ENCODE peak calls at places on chromosomes 7 and 10, in eight cellular contexts. One of them, this sample, is unnamed.

GRCh38 chr10:8173866-8174243 is 119.4 kb downstream of the GATA3 start:
- DNase-seq in progenitor cell of endocrine pancreas: no peak
- DNase-seq in endothelial cell: no peak
- DNase-seq in AG09319: no peak
- DNase-seq in tibial nerve: no peak
- DNase-seq in fibroblast of mammary gland: no peak
- DNase-seq in GM10248: no peak
- DNase-seq in A673: no peak
- DNase-seq in this sample: no peak

GRCh38 chr7:5143106-5143505 is 46.9 kb upstream of the WIPI2 start:
- DNase-seq in A673: no peak
- DNase-seq in tibial nerve: no peak
- DNase-seq in GM10248: no peak
- DNase-seq in endothelial cell: no peak
- DNase-seq in AG09319: no peak
- DNase-seq in fibroblast of mammary gland: no peak
- DNase-seq in progenitor cell of endocrine pancreas: no peak
- DNase-seq in this sample: no peak

GRCh38 chr7:43750016-43750887 is 8.2 kb upstream of the BLVRA start:
- DNase-seq in fibroblast of mammary gland: peak
- DNase-seq in progenitor cell of endocrine pancreas: no peak
- DNase-seq in tibial nerve: no peak
- DNase-seq in endothelial cell: no peak
- DNase-seq in A673: peak
- DNase-seq in AG09319: no peak
- DNase-seq in GM10248: no peak
- DNase-seq in this sample: peak

GRCh38 chr10:24435374-24435773 is 226.4 kb downstream of the KIAA1217 start:
- DNase-seq in A673: no peak
- DNase-seq in endothelial cell: no peak
- DNase-seq in GM10248: no peak
- DNase-seq in progenitor cell of endocrine pancreas: no peak
- DNase-seq in fibroblast of mammary gland: peak
- DNase-seq in tibial nerve: no peak
- DNase-seq in AG09319: peak
- DNase-seq in this sample: no peak

GRCh38 chr10:71085689-71086438 is 126.5 kb upstream of the UNC5B start:
- DNase-seq in progenitor cell of endocrine pancreas: peak
- DNase-seq in fibroblast of mammary gland: no peak
- DNase-seq in tibial nerve: no peak
- DNase-seq in GM10248: peak
- DNase-seq in endothelial cell: no peak
- DNase-seq in A673: no peak
- DNase-seq in AG09319: no peak
- DNase-seq in this sample: peak

GRCh38 chr10:62792261-62792660 is 12.3 kb upstream of the ADO start:
- DNase-seq in tibial nerve: no peak
- DNase-seq in endothelial cell: no peak
- DNase-seq in A673: no peak
- DNase-seq in fibroblast of mammary gland: no peak
- DNase-seq in AG09319: no peak
- DNase-seq in GM10248: no peak
- DNase-seq in progenitor cell of endocrine pancreas: no peak
- DNase-seq in this sample: no peak

GRCh38 chr7:28483868-28484267 is 71.5 kb downstream of the CREB5 start:
- DNase-seq in tibial nerve: no peak
- DNase-seq in fibroblast of mammary gland: peak
- DNase-seq in progenitor cell of endocrine pancreas: no peak
- DNase-seq in AG09319: peak
- DNase-seq in GM10248: no peak
- DNase-seq in endothelial cell: no peak
- DNase-seq in A673: no peak
- DNase-seq in this sample: no peak

GRCh38 chr10:110923856-110924493 is 4.6 kb downstream of the SHOC2 start:
- DNase-seq in tibial nerve: no peak
- DNase-seq in GM10248: no peak
- DNase-seq in fibroblast of mammary gland: no peak
- DNase-seq in endothelial cell: no peak
- DNase-seq in A673: no peak
- DNase-seq in progenitor cell of endocrine pancreas: no peak
- DNase-seq in AG09319: no peak
- DNase-seq in this sample: no peak

GRCh38 chr10:86195521-86195920 is 171.1 kb downstream of the GRID1 start:
- DNase-seq in GM10248: no peak
- DNase-seq in endothelial cell: no peak
- DNase-seq in fibroblast of mammary gland: no peak
- DNase-seq in A673: no peak
- DNase-seq in AG09319: no peak
- DNase-seq in progenitor cell of endocrine pancreas: no peak
- DNase-seq in tibial nerve: no peak
- DNase-seq in this sample: no peak

GRCh38 chr10:97903128-97904025 is 53.7 kb downstream of the GOLGA7B start:
- DNase-seq in A673: no peak
- DNase-seq in tibial nerve: no peak
- DNase-seq in fibroblast of mammary gland: no peak
- DNase-seq in progenitor cell of endocrine pancreas: no peak
- DNase-seq in endothelial cell: no peak
- DNase-seq in AG09319: no peak
- DNase-seq in GM10248: no peak
- DNase-seq in this sample: no peak

GRCh38 chr10:89119651-89120050 is 87.5 kb downstream of the CH25H start:
- DNase-seq in AG09319: no peak
- DNase-seq in endothelial cell: no peak
- DNase-seq in A673: no peak
- DNase-seq in progenitor cell of endocrine pancreas: no peak
- DNase-seq in fibroblast of mammary gland: no peak
- DNase-seq in tibial nerve: no peak
- DNase-seq in GM10248: no peak
- DNase-seq in this sample: no peak

GRCh38 chr7:105689093-105689819 is 108.0 kb upstream of the EFCAB10 start:
- DNase-seq in progenitor cell of endocrine pancreas: no peak
- DNase-seq in fibroblast of mammary gland: no peak
- DNase-seq in A673: peak
- DNase-seq in GM10248: no peak
- DNase-seq in AG09319: no peak
- DNase-seq in tibial nerve: no peak
- DNase-seq in endothelial cell: no peak
- DNase-seq in this sample: no peak

GRCh38 chr7:35024298-35024697 is 13.0 kb downstream of the DPY19L1 start:
- DNase-seq in progenitor cell of endocrine pancreas: no peak
- DNase-seq in fibroblast of mammary gland: no peak
- DNase-seq in A673: no peak
- DNase-seq in tibial nerve: no peak
- DNase-seq in GM10248: no peak
- DNase-seq in endothelial cell: no peak
- DNase-seq in AG09319: no peak
- DNase-seq in this sample: no peak

DNA sequence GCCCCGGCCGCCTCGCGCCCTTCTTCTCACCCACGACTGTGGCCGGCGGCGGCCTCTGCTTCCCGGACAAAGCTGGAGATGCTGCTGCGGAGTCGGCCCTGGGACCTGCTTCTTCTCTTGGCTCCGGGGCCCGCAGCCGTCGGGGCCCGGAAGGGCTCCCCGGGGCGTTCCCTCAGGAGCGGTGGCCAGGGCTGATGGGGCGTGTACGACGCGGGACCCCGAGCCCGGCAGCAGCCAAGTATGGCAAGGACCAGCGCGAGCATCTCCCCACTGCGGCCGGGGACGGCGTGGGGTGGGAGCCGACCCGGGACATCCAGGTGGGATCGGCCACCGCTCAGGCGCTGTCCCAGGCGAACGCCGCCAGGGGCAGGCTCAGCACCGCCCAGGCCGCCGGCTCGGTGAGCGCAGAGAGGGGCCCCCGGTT is 27.6 kb upstream of the BMS1 start:
- DNase-seq in progenitor cell of endocrine pancreas: peak
- DNase-seq in A673: no peak
- DNase-seq in AG09319: no peak
- DNase-seq in endothelial cell: peak
- DNase-seq in GM10248: no peak
- DNase-seq in fibroblast of mammary gland: no peak
- DNase-seq in tibial nerve: no peak
- DNase-seq in this sample: no peak
- TF ChIP-seq CTCF in progenitor cell of endocrine pancreas: peak
- TF ChIP-seq CTCF in A673: no peak
- TF ChIP-seq CTCF in AG09319: no peak
- TF ChIP-seq CTCF in endothelial cell: peak
- TF ChIP-seq CTCF in GM10248: no peak
- TF ChIP-seq CTCF in fibroblast of mammary gland: no peak
- TF ChIP-seq CTCF in tibial nerve: no peak
- TF ChIP-seq CTCF in this sample: no peak

GRCh38 chr10:953836-954235 is 22.3 kb upstream of the LARP4B start:
- DNase-seq in tibial nerve: no peak
- DNase-seq in endothelial cell: no peak
- DNase-seq in AG09319: no peak
- DNase-seq in A673: no peak
- DNase-seq in GM10248: no peak
- DNase-seq in progenitor cell of endocrine pancreas: no peak
- DNase-seq in fibroblast of mammary gland: no peak
- DNase-seq in this sample: no peak

GRCh38 chr10:954396-954795 is 22.9 kb upstream of the LARP4B start:
- DNase-seq in tibial nerve: no peak
- DNase-seq in endothelial cell: no peak
- DNase-seq in A673: no peak
- DNase-seq in fibroblast of mammary gland: no peak
- DNase-seq in AG09319: no peak
- DNase-seq in progenitor cell of endocrine pancreas: no peak
- DNase-seq in GM10248: no peak
- DNase-seq in this sample: no peak

GRCh38 chr10:955127-955819 is 23.8 kb upstream of the LARP4B start:
- DNase-seq in fibroblast of mammary gland: no peak
- DNase-seq in GM10248: no peak
- DNase-seq in tibial nerve: no peak
- DNase-seq in AG09319: no peak
- DNase-seq in A673: no peak
- DNase-seq in progenitor cell of endocrine pancreas: no peak
- DNase-seq in endothelial cell: no peak
- DNase-seq in this sample: no peak

GRCh38 chr10:958106-958505 is 26.6 kb upstream of the LARP4B start:
- DNase-seq in AG09319: no peak
- DNase-seq in progenitor cell of endocrine pancreas: no peak
- DNase-seq in endothelial cell: no peak
- DNase-seq in GM10248: no peak
- DNase-seq in A673: no peak
- DNase-seq in tibial nerve: no peak
- DNase-seq in fibroblast of mammary gland: no peak
- DNase-seq in this sample: no peak

DNA sequence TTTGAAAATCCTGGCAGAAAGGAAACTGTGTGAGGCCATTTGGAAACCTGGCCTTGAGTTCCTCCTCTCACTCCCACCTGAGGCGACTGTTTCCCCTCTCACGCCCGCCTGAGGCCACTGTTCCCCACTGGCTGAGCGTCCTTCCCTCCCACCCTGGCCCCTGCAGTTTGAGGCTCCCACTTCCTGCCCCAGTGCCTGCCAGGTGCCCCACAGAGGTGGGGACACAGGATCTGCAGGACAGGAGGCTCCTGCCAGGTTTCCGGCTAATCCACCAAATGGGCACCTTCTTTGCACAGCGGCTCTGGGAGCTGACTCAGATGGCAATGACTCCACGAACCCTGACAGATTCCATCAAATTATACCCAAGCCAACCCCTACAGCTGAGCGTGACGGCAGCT is 24.3 kb upstream of the LARP4B start:
- DNase-seq in endothelial cell: no peak
- DNase-seq in GM10248: no peak
- DNase-seq in fibroblast of mammary gland: no peak
- DNase-seq in AG09319: no peak
- DNase-seq in tibial nerve: no peak
- DNase-seq in progenitor cell of endocrine pancreas: no peak
- DNase-seq in A673: no peak
- DNase-seq in this sample: no peak
- TF ChIP-seq CTCF in endothelial cell: no peak
- TF ChIP-seq CTCF in GM10248: no peak
- TF ChIP-seq CTCF in fibroblast of mammary gland: no peak
- TF ChIP-seq CTCF in AG09319: no peak
- TF ChIP-seq CTCF in tibial nerve: no peak
- TF ChIP-seq CTCF in progenitor cell of endocrine pancreas: no peak
- TF ChIP-seq CTCF in A673: no peak
- TF ChIP-seq CTCF in this sample: no peak

GRCh38 chr7:50358808-50359207 is 54.3 kb downstream of the IKZF1 start:
- DNase-seq in AG09319: no peak
- DNase-seq in tibial nerve: no peak
- DNase-seq in endothelial cell: no peak
- DNase-seq in A673: no peak
- DNase-seq in fibroblast of mammary gland: no peak
- DNase-seq in progenitor cell of endocrine pancreas: no peak
- DNase-seq in GM10248: no peak
- DNase-seq in this sample: no peak
- TF ChIP-seq CTCF in AG09319: no peak
- TF ChIP-seq CTCF in tibial nerve: no peak
- TF ChIP-seq CTCF in endothelial cell: no peak
- TF ChIP-seq CTCF in A673: no peak
- TF ChIP-seq CTCF in fibroblast of mammary gland: no peak
- TF ChIP-seq CTCF in progenitor cell of endocrine pancreas: no peak
- TF ChIP-seq CTCF in GM10248: no peak
- TF ChIP-seq CTCF in this sample: no peak

GRCh38 chr7:69638674-69639073 is 40.4 kb downstream of the AUTS2 start:
- DNase-seq in AG09319: no peak
- DNase-seq in tibial nerve: no peak
- DNase-seq in endothelial cell: no peak
- DNase-seq in A673: no peak
- DNase-seq in GM10248: no peak
- DNase-seq in progenitor cell of endocrine pancreas: no peak
- DNase-seq in fibroblast of mammary gland: no peak
- DNase-seq in this sample: no peak

GRCh38 chr7:69640925-69641594 is 42.8 kb downstream of the AUTS2 start:
- DNase-seq in tibial nerve: no peak
- DNase-seq in progenitor cell of endocrine pancreas: no peak
- DNase-seq in fibroblast of mammary gland: no peak
- DNase-seq in A673: no peak
- DNase-seq in AG09319: no peak
- DNase-seq in endothelial cell: no peak
- DNase-seq in GM10248: no peak
- DNase-seq in this sample: no peak

GRCh38 chr7:69643708-69644445 is 45.6 kb downstream of the AUTS2 start:
- DNase-seq in AG09319: no peak
- DNase-seq in GM10248: no peak
- DNase-seq in fibroblast of mammary gland: no peak
- DNase-seq in tibial nerve: no peak
- DNase-seq in endothelial cell: peak
- DNase-seq in progenitor cell of endocrine pancreas: no peak
- DNase-seq in A673: no peak
- DNase-seq in this sample: no peak

GRCh38 chr7:69635572-69636190 is 37.4 kb downstream of the AUTS2 start:
- DNase-seq in fibroblast of mammary gland: peak
- DNase-seq in tibial nerve: no peak
- DNase-seq in A673: no peak
- DNase-seq in GM10248: no peak
- DNase-seq in AG09319: no peak
- DNase-seq in progenitor cell of endocrine pancreas: no peak
- DNase-seq in endothelial cell: no peak
- DNase-seq in this sample: no peak

DNA sequence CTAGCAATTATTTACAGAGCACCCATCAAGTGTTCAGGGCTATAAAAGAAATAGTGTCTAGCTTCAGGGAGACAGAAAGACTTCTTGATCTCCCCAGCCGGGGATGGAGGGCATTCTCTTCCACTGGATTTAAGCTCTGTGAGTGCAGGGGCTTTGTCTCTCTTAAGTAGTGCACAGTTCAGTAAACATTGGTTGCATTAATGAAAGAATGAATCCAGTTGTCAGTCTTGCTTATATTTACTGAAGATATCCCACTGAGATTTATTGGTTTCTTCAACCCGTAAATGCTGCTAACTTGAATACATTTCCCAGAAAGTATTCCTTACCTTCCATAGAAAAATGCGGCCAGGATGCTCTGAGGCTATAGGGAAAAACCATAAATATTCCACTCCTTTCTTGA is 41.9 kb downstream of the AUTS2 start:
- DNase-seq in tibial nerve: no peak
- DNase-seq in progenitor cell of endocrine pancreas: no peak
- DNase-seq in endothelial cell: no peak
- DNase-seq in AG09319: no peak
- DNase-seq in fibroblast of mammary gland: no peak
- DNase-seq in A673: no peak
- DNase-seq in GM10248: no peak
- DNase-seq in this sample: no peak
- TF ChIP-seq CTCF in tibial nerve: no peak
- TF ChIP-seq CTCF in progenitor cell of endocrine pancreas: no peak
- TF ChIP-seq CTCF in endothelial cell: no peak
- TF ChIP-seq CTCF in AG09319: no peak
- TF ChIP-seq CTCF in fibroblast of mammary gland: no peak
- TF ChIP-seq CTCF in A673: no peak
- TF ChIP-seq CTCF in GM10248: no peak
- TF ChIP-seq CTCF in this sample: no peak